ENCODE peak calls at places on chromosomes 4 and X, in six cellular contexts. U is neuronal stem cell, L is mesendoderm, X is H1, J is H9, A is trophoblast cell. F is an unnamed sample.

GRCh38 chrX:46554942-46555341 is 9.7 kb upstream of the ZNF674 start:
- DNase-seq in U (no peak), L (no peak), X (no peak), J (no peak), A (peak), F (peak)

GRCh38 chrX:146615807-146616206 is 193.8 kb upstream of the CXorf51B start:
- DNase-seq in U (no peak), L (peak), X (no peak), J (no peak), A (no peak), F (no peak)

GRCh38 chr4:132384709-132385108 is 764.4 kb upstream of the PCDH10 start:
- DNase-seq in U (no peak), L (no peak), X (no peak), J (no peak), A (no peak), F (no peak)

GRCh38 chr4:7762376-7763040 is 177.2 kb downstream of the AFAP1 start:
- DNase-seq in U (no peak), L (peak), X (no peak), J (no peak), A (peak), F (no peak)

GRCh38 chr4:19455850-19456602 is 795.7 kb upstream of the SLIT2 start:
- DNase-seq in U (no peak), L (no peak), X (no peak), J (no peak), A (peak), F (no peak)

GRCh38 chr4:108840426-108840975 is 77.6 kb upstream of the ETNPPL start:
- DNase-seq in U (no peak), L (no peak), X (no peak), J (no peak), A (no peak), F (no peak)

GRCh38 chr4:24078347-24078962 is 188.6 kb upstream of the PPARGC1A start:
- DNase-seq in U (no peak), L (no peak), X (no peak), J (no peak), A (no peak), F (no peak)

GRCh38 chr4:79213040-79213439 is 112.8 kb downstream of the NAA11 start:
- DNase-seq in U (no peak), L (no peak), X (no peak), J (no peak), A (no peak), F (no peak)

GRCh38 chrX:40109288-40110008 is 11.7 kb upstream of the BCOR start:
- DNase-seq in U (no peak), L (peak), X (no peak), J (peak), A (peak), F (peak)

GRCh38 chrX:154136627-154137161 is 7.3 kb upstream of the OPN1LW start:
- DNase-seq in U (peak), L (peak), X (peak), J (peak), A (peak), F (peak)

GRCh38 chr4:110854021-110854678 is 231.3 kb upstream of the PITX2 start:
- DNase-seq in U (no peak), L (peak), X (no peak), J (no peak), A (peak), F (peak)

GRCh38 chrX:50375481-50376267 is 95.0 kb downstream of the DGKK start:
- DNase-seq in U (no peak), L (no peak), X (no peak), J (no peak), A (no peak), F (no peak)

GRCh38 chrX:69179380-69179911 is 14.2 kb upstream of the PJA1 start:
- DNase-seq in U (peak), L (peak), X (no peak), J (peak), A (peak), F (peak)

GRCh38 chr4:177051473-177052060 is 258.1 kb upstream of the NEIL3 start:
- DNase-seq in U (peak), L (peak), X (peak), J (peak), A (peak), F (peak)

GRCh38 chr4:146442801-146443200 is 78.9 kb downstream of the SLC10A7 start:
- DNase-seq in U (no peak), L (no peak), X (no peak), J (no peak), A (peak), F (peak)

GRCh38 chrX:147945286-147945685 is 33.6 kb downstream of the FMR1 start:
- DNase-seq in U (no peak), L (no peak), X (no peak), J (no peak), A (no peak), F (no peak)

GRCh38 chr4:12993923-12994322 is 490.2 kb downstream of the RAB28 start:
- DNase-seq in U (no peak), L (no peak), X (no peak), J (peak), A (no peak), F (no peak)

GRCh38 chrX:12269484-12269883 is 131.2 kb downstream of the FRMPD4 start:
- DNase-seq in U (no peak), L (no peak), X (no peak), J (no peak), A (no peak), F (no peak)

GRCh38 chrX:40157228-40158035 is 59.7 kb upstream of the BCOR start:
- DNase-seq in U (no peak), L (peak), X (peak), J (peak), A (peak), F (no peak)

GRCh38 chr4:178941975-178942374 is 1499.7 kb upstream of the AGA start:
- DNase-seq in U (no peak), L (peak), X (no peak), J (no peak), A (no peak), F (no peak)

GRCh38 chrX:75603833-75604232 is 81.0 kb upstream of the ZDHHC15 start:
- DNase-seq in U (no peak), L (peak), X (no peak), J (no peak), A (peak), F (peak)

GRCh38 chr4:163157157-163157556 is 9.5 kb downstream of the NAF1 start:
- DNase-seq in U (no peak), L (no peak), X (no peak), J (no peak), A (no peak), F (peak)

GRCh38 chr4:162682651-162683050 is 484.0 kb downstream of the NAF1 start:
- DNase-seq in U (no peak), L (peak), X (no peak), J (no peak), A (peak), F (no peak)

GRCh38 chrX:1178580-1179057 is 33.8 kb downstream of the CRLF2 start:
- DNase-seq in U (no peak), L (no peak), X (peak), J (no peak), A (peak), F (no peak)

GRCh38 chr4:150591284-150591874 is 9.4 kb downstream of the MAB21L2 start:
- DNase-seq in U (peak), L (peak), X (peak), J (peak), A (peak), F (no peak)

GRCh38 chr4:170671171-170671570 is 581.4 kb upstream of the AADAT start:
- DNase-seq in U (no peak), L (no peak), X (no peak), J (no peak), A (no peak), F (no peak)

GRCh38 chr4:71290074-71290473 is 48.7 kb upstream of the SLC4A4 start:
- DNase-seq in U (no peak), L (no peak), X (no peak), J (no peak), A (peak), F (peak)

GRCh38 chr4:78928835-78929234 is 10.4 kb downstream of the PAQR3 start:
- DNase-seq in U (no peak), L (no peak), X (no peak), J (no peak), A (no peak), F (no peak)

GRCh38 chrX:2137882-2138281 is 362.9 kb downstream of the DHRSX start:
- DNase-seq in U (no peak), L (no peak), X (no peak), J (no peak), A (no peak), F (no peak)

GRCh38 chr4:108693211-108693610 is 42.8 kb downstream of the OSTC start:
- DNase-seq in U (no peak), L (no peak), X (no peak), J (no peak), A (peak), F (no peak)

GRCh38 chr4:103450693-103451092 is 252.6 kb upstream of the CENPE start:
- DNase-seq in U (no peak), L (no peak), X (no peak), J (no peak), A (no peak), F (no peak)

GRCh38 chrX:38754102-38754790 is 47.0 kb upstream of the MID1IP1 start:
- DNase-seq in U (peak), L (peak), X (no peak), J (peak), A (peak), F (peak)

GRCh38 chr4:164540987-164541386 is 212.9 kb upstream of the SMIM31 start:
- DNase-seq in U (no peak), L (no peak), X (no peak), J (no peak), A (no peak), F (no peak)

GRCh38 chr4:182805606-182806149 is 111.5 kb downstream of the DCTD start:
- DNase-seq in U (no peak), L (no peak), X (no peak), J (no peak), A (no peak), F (no peak)

GRCh38 chr4:147539959-147540358 is 59.1 kb downstream of the EDNRA start:
- DNase-seq in U (no peak), L (no peak), X (no peak), J (no peak), A (no peak), F (no peak)

GRCh38 chr4:147543039-147543438 is 62.1 kb downstream of the EDNRA start:
- DNase-seq in U (no peak), L (no peak), X (no peak), J (no peak), A (peak), F (peak)

GRCh38 chr4:147546341-147546740 is 65.4 kb downstream of the EDNRA start:
- DNase-seq in U (no peak), L (no peak), X (no peak), J (no peak), A (peak), F (peak)

GRCh38 chr4:147547314-147548056 is 66.6 kb downstream of the EDNRA start:
- DNase-seq in U (no peak), L (no peak), X (no peak), J (no peak), A (peak), F (peak)

GRCh38 chr4:147542229-147542990 is 61.5 kb downstream of the EDNRA start:
- DNase-seq in U (no peak), L (no peak), X (no peak), J (no peak), A (peak), F (no peak)
- H4K8ac ChIP-seq in U (no peak), L (no peak), X (no peak), J (no peak), A (no peak), F (peak)

GRCh38 chr4:143517764-143518163 is 4.3 kb downstream of the SMARCA5 start:
- DNase-seq in U (no peak), L (no peak), X (no peak), J (no peak), A (no peak), F (no peak)
- H3K4me2 ChIP-seq in U (no peak), L (no peak), X (no peak), J (no peak), A (no peak), F (no peak)

GRCh38 chr4:30862176-30862575 is 142.0 kb downstream of the PCDH7 start:
- DNase-seq in U (no peak), L (no peak), X (no peak), J (no peak), A (no peak), F (no peak)

GRCh38 chr4:30860983-30861382 is 140.8 kb downstream of the PCDH7 start:
- DNase-seq in U (no peak), L (no peak), X (no peak), J (no peak), A (no peak), F (no peak)

GRCh38 chr4:30865676-30866075 is 145.5 kb downstream of the PCDH7 start:
- DNase-seq in U (no peak), L (no peak), X (no peak), J (no peak), A (no peak), F (peak)

GRCh38 chr4:30866444-30866843 is 146.3 kb downstream of the PCDH7 start:
- DNase-seq in U (no peak), L (no peak), X (no peak), J (no peak), A (no peak), F (peak)

GRCh38 chr4:30863031-30863430 is 142.9 kb downstream of the PCDH7 start:
- DNase-seq in U (no peak), L (no peak), X (no peak), J (no peak), A (no peak), F (peak)
- H4K8ac ChIP-seq in U (no peak), L (no peak), X (no peak), J (no peak), A (no peak), F (no peak)

DNA sequence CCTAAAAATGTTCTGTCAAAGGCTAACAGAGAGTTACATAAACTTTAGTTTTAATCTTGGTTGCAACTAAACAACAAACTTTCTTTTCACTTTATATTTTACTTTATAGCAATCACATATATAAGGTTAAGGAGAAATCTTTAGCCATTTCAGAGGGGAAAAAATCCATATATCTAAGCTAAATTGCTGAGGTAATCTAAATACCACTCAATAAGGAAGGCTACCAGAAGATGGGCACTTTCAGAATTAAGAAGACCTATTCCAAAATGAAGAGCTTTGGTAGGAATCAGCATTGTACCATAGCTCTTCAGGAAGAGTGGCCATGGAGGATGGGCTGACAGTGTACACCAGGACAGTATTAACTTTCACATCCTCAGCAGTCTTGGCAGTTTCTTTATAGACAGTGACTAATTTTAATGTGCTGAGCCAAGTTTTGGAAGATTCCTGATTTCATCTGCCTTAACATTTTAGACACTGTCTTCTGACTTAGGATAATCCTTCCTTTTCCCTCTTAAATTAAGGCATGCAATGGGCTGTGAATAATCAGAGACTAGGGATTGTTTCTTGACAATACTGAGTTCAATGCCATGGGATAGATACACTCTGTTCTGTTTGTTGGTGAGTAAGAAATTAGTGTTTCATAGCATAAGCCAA is 7.1 kb downstream of the FAT4 start:
- DNase-seq in U (no peak), L (no peak), X (no peak), J (no peak), A (no peak), F (peak)
- H3K4me2 ChIP-seq in U (no peak), L (no peak), X (no peak), J (peak), A (no peak), F (peak)

GRCh38 chrX:27823812-27824211 is 16.0 kb downstream of the MAGEB10 start:
- DNase-seq in U (no peak), L (no peak), X (no peak), J (no peak), A (no peak), F (no peak)
- H4K8ac ChIP-seq in U (no peak), L (no peak), X (no peak), J (no peak), A (no peak), F (no peak)